ENCODE peak calls at places on chromosome 12, in ten cellular contexts. C is RPMI7951, T is AG04449, H is T-helper 2 cell, U is neural crest cell, O is GDM1, X is NCI-H1105, B is HEK293T, P is astrocyte of the spinal cord, F is GM12865. I is an unnamed sample.

GRCh38 chr12:127928615-127929014 is 338.4 kb upstream of the TMEM132C start:
- DNase-seq in U (no peak), P (peak; percentile 77), O (peak; percentile 22), B (no peak), F (no peak), H (no peak), X (no peak), C (peak; percentile 5), T (peak; percentile 58), I (no peak)

GRCh38 chr12:1907652-1908611 is 10.5 kb downstream of the CACNA2D4 start:
- DNase-seq in B (peak; percentile 6), C (peak; percentile 7), X (no peak), U (no peak), T (no peak), O (no peak), F (no peak), H (peak; percentile 28), P (no peak), I (no peak)

GRCh38 chr12:124490584-124491305 is 76.7 kb downstream of the NCOR2 start:
- DNase-seq in X (no peak), U (no peak), O (no peak), B (no peak), F (no peak), C (no peak), H (no peak), P (no peak), T (no peak), I (no peak)

GRCh38 chr12:749871-750270 is 2.5 kb upstream of the WNK1 start:
- DNase-seq in X (no peak), P (no peak), B (no peak), H (no peak), U (no peak), C (no peak), F (peak; percentile 37), O (no peak), T (no peak), I (no peak)

GRCh38 chr12:123388218-123388947 is 4.5 kb downstream of the KMT5A start:
- DNase-seq in F (peak; percentile 81), X (peak; percentile 51), T (no peak), O (peak; percentile 54), C (peak; percentile 61), U (peak; percentile 57), P (peak; percentile 53), H (peak; percentile 74), B (peak; percentile 82), I (peak; percentile 84)

GRCh38 chr12:71411635-71412034 is 28.0 kb upstream of the LGR5 start:
- DNase-seq in B (no peak), T (no peak), H (no peak), C (no peak), X (no peak), O (no peak), P (no peak), U (no peak), F (no peak), I (no peak)

GRCh38 chr12:111430418-111431353 is 25.0 kb downstream of the SH2B3 start:
- DNase-seq in X (no peak), F (peak; percentile 78), B (no peak), P (no peak), C (no peak), U (no peak), O (peak; percentile 35), T (no peak), H (peak; percentile 66), I (no peak)

GRCh38 chr12:124392271-124392990 is 97.5 kb downstream of the RFLNA start:
- DNase-seq in C (peak; percentile 79), X (no peak), P (peak; percentile 77), U (no peak), F (no peak), B (peak; percentile 29), T (no peak), H (no peak), O (peak; percentile 20), I (peak; percentile 78)

I was measured in MG63.